ENCODE peak calls at places on chromosomes 3 and 15, in eight cellular contexts. J is RPMI8226; G is CD4-positive, alpha-beta T cell; E is stimulated activated CD4-positive, alpha-beta T cell treated with anti-CD3 and anti-CD28 coated beads, Interleukin-4, amount 100 ng/mL, for 4 hours; O is lung; I is stimulated activated CD8-positive, alpha-beta memory T cell treated with anti-CD3 and anti-CD28 coated beads, Interleukin-7, amount 100 ng/mL, for 4 hours; Q is globus pallidus; C is HCT116. H is an unnamed sample.

GRCh38 chr3:117603097-117603496 is 893.5 kb downstream of the TUSC7 start:
- DNase-seq in J (peak; percentile 80), O (no peak), G (no peak), I (no peak), Q (peak; percentile 26), C (no peak), E (no peak), H (no peak)

GRCh38 chr15:31280037-31280830 is 46.4 kb upstream of the KLF13 start:
- DNase-seq in E (no peak), Q (peak; percentile 99), C (no peak), I (no peak), G (no peak), J (no peak), O (peak; percentile 24), H (no peak)

GRCh38 chr3:190516416-190516815 is 2.5 kb downstream of the IL1RAP start:
- DNase-seq in C (no peak), O (no peak), I (no peak), Q (no peak), J (no peak), G (no peak), E (no peak), H (no peak)

GRCh38 chr3:184031187-184031792 is at the start of gene HTR3D:
- DNase-seq in J (no peak), C (no peak), I (no peak), Q (no peak), O (no peak), E (no peak), G (no peak), H (no peak)

GRCh38 chr3:146590521-146590920 is 14.6 kb downstream of the PLSCR5 start:
- DNase-seq in E (no peak), Q (no peak), J (no peak), C (no peak), G (no peak), O (no peak), I (no peak), H (no peak)

GRCh38 chr15:88701561-88702095 is 62.8 kb downstream of the ISG20 start:
- DNase-seq in Q (no peak), J (peak; percentile 45), O (no peak), C (peak; percentile 15), I (no peak), G (peak; percentile 7), E (no peak), H (peak; percentile 59)

GRCh38 chr3:9552252-9552999 is 1.2 kb downstream of the LHFPL4 start:
- DNase-seq in C (no peak), I (no peak), G (peak; percentile 16), O (peak; percentile 38), E (peak; percentile 41), J (peak; percentile 58), Q (no peak), H (no peak)

GRCh38 chr15:69760263-69760855 is 307.7 kb downstream of the RPLP1 start:
- DNase-seq in E (no peak), J (peak; percentile 47), I (no peak), G (no peak), O (no peak), Q (no peak), C (no peak), H (no peak)

GRCh38 chr15:51180009-51180408 is 85.3 kb upstream of the TNFAIP8L3 start:
- DNase-seq in E (no peak), Q (no peak), I (no peak), C (no peak), G (no peak), O (no peak), J (no peak), H (no peak)

H was measured in HT-29.